ENCODE peak calls at places on chromosomes 2 and 18, in eight cellular contexts. O, P, J, X, R, B, Y and V are unnamed samples.

GRCh38 chr2:121110924-121111323 is 174.1 kb downstream of the TFCP2L1 start:
- DNase-seq in O (no peak), P (no peak), J (no peak), X (no peak), R (no peak), B (no peak), Y (no peak), V (no peak)

GRCh38 chr2:239679755-239680154 is 278.9 kb upstream of the HDAC4 start:
- DNase-seq in O (no peak), P (no peak), J (no peak), X (no peak), R (no peak), B (no peak), Y (no peak), V (no peak)

GRCh38 chr2:101190753-101191516 is 39.8 kb upstream of the TBC1D8 start:
- DNase-seq in O (peak), P (no peak), J (no peak), X (no peak), R (no peak), B (no peak), Y (no peak), V (no peak)

GRCh38 chr2:217798191-217798590 is 204.6 kb downstream of the TNS1 start:
- DNase-seq in O (no peak), P (no peak), J (no peak), X (no peak), R (no peak), B (no peak), Y (no peak), V (no peak)

GRCh38 chr2:127611076-127611925 is 34.7 kb upstream of the GPR17 start:
- DNase-seq in O (no peak), P (no peak), J (peak), X (no peak), R (peak), B (no peak), Y (no peak), V (peak)

GRCh38 chr2:29450823-29451222 is 335.6 kb downstream of the CLIP4 start:
- DNase-seq in O (no peak), P (no peak), J (no peak), X (no peak), R (no peak), B (no peak), Y (no peak), V (no peak)

GRCh38 chr2:122023059-122023879 is 267.8 kb downstream of the TSN start:
- DNase-seq in O (no peak), P (peak), J (no peak), X (no peak), R (no peak), B (no peak), Y (no peak), V (no peak)

GRCh38 chr2:119545754-119546445 is 1.7 kb downstream of the CFAP221 start:
- DNase-seq in O (no peak), P (peak), J (no peak), X (no peak), R (no peak), B (no peak), Y (no peak), V (no peak)

GRCh38 chr2:47950340-47951280 is 44.3 kb upstream of the FBXO11 start:
- DNase-seq in O (no peak), P (no peak), J (no peak), X (no peak), R (no peak), B (peak), Y (no peak), V (no peak)

GRCh38 chr2:105888625-105889024 is 143.9 kb downstream of the NCK2 start:
- DNase-seq in O (peak), P (no peak), J (no peak), X (no peak), R (no peak), B (no peak), Y (no peak), V (no peak)

GRCh38 chr2:57182941-57183340 is 863.7 kb upstream of the VRK2 start:
- DNase-seq in O (no peak), P (peak), J (no peak), X (no peak), R (no peak), B (no peak), Y (no peak), V (no peak)

GRCh38 chr2:59025157-59025757 is 784.1 kb upstream of the FANCL start:
- DNase-seq in O (peak), P (peak), J (no peak), X (peak), R (peak), B (no peak), Y (no peak), V (peak)

DNA sequence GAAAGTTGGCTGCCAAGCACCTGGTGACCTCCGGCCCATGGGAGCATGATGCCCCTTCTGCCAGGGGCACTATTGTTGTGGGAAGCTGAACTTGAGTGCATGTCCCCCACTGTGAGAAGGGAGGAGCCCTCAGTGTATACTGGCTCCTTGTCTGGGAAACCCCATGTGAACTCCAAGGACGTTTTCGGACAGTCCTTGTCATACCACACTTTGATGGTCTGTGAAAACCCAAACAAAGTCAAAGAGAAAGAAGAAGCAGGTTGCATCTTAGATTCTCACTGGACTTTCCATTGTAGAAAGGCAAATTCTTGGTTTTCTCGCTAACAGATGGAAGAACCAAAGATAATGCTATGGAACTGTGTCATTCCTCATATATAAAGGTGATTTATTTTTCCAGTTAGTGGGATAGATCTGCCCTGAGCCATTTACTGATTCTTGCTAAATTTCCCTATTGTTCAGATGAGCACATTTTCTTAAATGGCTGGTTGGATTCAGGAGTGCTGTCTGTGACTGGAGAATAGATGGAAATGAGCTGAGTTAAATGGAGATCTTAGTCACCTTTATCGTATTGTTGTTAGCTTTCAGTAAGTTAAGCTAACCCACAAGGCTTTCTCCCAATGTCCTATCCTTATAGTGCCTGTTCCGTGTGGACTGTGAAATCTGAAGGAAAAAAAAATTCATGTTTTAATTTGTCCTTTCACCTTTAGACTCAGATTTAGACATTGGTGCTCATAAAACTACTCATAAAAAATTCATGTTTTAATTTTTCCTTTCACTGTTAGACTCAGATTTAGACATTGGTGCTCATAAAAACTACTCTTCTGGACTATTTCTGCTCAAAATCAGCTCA is 166.6 kb downstream of the ACTR3 start:
- DNase-seq in O (no peak), P (no peak), J (no peak), X (peak), R (no peak), B (no peak), Y (no peak), V (no peak)
- TF ChIP-seq CTCF in O (no peak), P (no peak), J (no peak), X (no peak), R (no peak), B (no peak), Y (no peak), V (no peak)

GRCh38 chr2:167964650-167965404 is 282.6 kb downstream of the STK39 start:
- DNase-seq in O (no peak), P (peak), J (no peak), X (peak), R (no peak), B (peak), Y (no peak), V (no peak)
- TF ChIP-seq CTCF in O (no peak), P (peak), J (no peak), X (no peak), R (no peak), B (peak), Y (no peak), V (no peak)

GRCh38 chr2:186780701-186781316 is 68.2 kb downstream of the ZSWIM2 start:
- DNase-seq in O (no peak), P (peak), J (no peak), X (peak), R (no peak), B (peak), Y (no peak), V (no peak)
- TF ChIP-seq CTCF in O (no peak), P (peak), J (no peak), X (peak), R (no peak), B (no peak), Y (peak), V (no peak)

GRCh38 chr2:96596596-96596995 is 41.5 kb downstream of the KANSL3 start:
- DNase-seq in O (no peak), P (no peak), J (no peak), X (no peak), R (no peak), B (no peak), Y (no peak), V (no peak)

GRCh38 chr2:96599941-96600340 is 38.2 kb downstream of the KANSL3 start:
- DNase-seq in O (no peak), P (no peak), J (no peak), X (no peak), R (no peak), B (no peak), Y (no peak), V (no peak)

GRCh38 chr2:96604104-96604503 is 34.0 kb downstream of the KANSL3 start:
- DNase-seq in O (no peak), P (no peak), J (no peak), X (no peak), R (no peak), B (no peak), Y (no peak), V (no peak)

GRCh38 chr2:96601382-96602292 is 36.5 kb downstream of the KANSL3 start:
- DNase-seq in O (no peak), P (no peak), J (no peak), X (peak), R (no peak), B (no peak), Y (no peak), V (no peak)

DNA sequence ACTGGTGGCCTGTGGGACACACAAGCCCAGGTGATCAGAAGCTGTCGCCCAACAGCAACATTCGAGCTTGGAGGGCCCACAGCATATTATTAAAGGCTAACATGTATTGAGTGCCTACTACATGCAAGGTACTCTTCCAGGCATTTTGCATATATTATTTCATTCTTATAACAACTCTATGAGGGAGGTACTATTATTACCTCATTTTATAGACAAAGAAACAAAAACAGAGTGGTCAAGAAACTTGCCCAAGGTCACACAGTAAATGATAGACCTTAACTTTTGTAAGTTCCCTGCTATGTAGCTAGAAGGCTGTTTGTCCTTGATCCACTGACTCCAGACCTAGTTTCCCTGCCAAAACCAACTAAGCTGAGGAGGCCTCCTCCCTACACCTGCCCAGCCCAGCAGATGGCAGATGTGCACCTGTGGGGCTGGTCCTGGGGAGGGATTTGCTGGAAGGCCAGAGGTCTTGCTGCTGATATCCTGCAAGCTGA is 35.7 kb downstream of the KANSL3 start:
- DNase-seq in O (no peak), P (no peak), J (no peak), X (no peak), R (no peak), B (no peak), Y (no peak), V (no peak)
- TF ChIP-seq CTCF in O (no peak), P (no peak), J (no peak), X (no peak), R (no peak), B (no peak), Y (no peak), V (no peak)

DNA sequence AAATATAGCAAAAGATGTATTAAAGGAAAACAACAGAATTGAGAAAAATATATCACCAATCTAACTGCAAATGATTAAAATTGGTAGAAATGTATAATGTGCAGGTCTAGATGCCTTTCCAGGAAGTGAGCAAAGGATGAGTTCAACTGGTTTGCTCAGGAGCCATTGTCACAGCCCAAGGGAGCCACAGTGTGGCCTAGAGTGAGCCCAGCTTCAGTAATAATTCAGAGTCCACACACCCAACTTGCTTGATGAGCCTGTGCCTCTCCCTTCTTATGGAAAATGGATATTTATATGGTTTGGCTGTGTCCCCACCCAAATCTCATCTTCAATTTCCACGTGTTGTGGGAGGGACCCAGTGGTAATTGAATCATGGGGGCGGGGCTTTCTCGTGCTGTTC is 92.2 kb upstream of the ASAP2 start:
- DNase-seq in O (no peak), P (no peak), J (no peak), X (no peak), R (peak), B (no peak), Y (no peak), V (no peak)
- TF ChIP-seq CTCF in O (no peak), P (no peak), J (no peak), X (no peak), R (no peak), B (no peak), Y (peak), V (no peak)

DNA sequence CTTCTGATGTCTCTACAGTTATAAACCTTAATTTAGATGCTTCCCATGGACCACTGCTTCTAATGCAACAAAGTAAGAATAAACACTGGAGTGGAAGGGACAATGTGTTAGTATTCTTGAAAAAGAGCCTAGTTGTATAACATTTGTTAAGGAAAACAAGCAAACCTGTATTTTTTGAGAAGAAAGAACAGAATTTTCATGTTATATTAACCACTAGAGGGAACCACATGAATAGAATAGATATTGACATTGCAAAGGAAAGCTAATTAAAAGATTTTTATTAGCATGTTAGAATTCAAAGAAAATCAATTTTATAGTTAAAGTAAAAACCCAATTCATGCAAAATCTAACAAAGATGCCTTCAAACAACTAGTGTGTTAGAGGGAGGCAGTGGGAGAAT is 151.2 kb upstream of the BARD1 start:
- DNase-seq in O (no peak), P (peak), J (no peak), X (no peak), R (no peak), B (no peak), Y (peak), V (no peak)
- TF ChIP-seq CTCF in O (no peak), P (peak), J (no peak), X (no peak), R (no peak), B (peak), Y (peak), V (no peak)

DNA sequence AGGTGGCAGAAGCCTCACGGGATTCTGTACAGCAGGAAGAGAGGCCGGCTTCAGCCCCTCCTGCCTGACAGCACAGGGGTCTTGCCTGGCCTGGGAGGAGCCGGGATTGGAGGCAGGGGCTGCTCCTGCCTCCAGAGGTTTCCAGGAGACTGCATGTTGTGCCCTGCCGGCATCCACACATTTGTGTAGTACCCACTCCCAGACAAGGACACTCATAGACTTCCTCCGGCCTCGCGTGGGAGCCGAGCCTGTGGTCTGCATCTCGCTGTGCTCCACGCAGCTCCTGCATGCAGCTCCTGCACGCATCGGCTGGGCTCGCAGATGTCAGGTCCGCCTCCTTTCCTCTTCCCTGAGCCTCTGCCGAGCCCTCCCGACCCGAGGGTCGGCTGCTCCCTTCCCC is 34.7 kb downstream of the TPO start:
- DNase-seq in O (no peak), P (no peak), J (no peak), X (no peak), R (no peak), B (no peak), Y (no peak), V (no peak)
- TF ChIP-seq CTCF in O (no peak), P (no peak), J (no peak), X (no peak), R (no peak), B (no peak), Y (no peak), V (no peak)

GRCh38 chr18:27004056-27004829 is 138.7 kb upstream of the AQP4 start:
- DNase-seq in O (no peak), P (peak), J (no peak), X (no peak), R (no peak), B (no peak), Y (peak), V (no peak)
- TF ChIP-seq CTCF in O (no peak), P (peak), J (no peak), X (peak), R (no peak), B (peak), Y (no peak), V (no peak)

DNA sequence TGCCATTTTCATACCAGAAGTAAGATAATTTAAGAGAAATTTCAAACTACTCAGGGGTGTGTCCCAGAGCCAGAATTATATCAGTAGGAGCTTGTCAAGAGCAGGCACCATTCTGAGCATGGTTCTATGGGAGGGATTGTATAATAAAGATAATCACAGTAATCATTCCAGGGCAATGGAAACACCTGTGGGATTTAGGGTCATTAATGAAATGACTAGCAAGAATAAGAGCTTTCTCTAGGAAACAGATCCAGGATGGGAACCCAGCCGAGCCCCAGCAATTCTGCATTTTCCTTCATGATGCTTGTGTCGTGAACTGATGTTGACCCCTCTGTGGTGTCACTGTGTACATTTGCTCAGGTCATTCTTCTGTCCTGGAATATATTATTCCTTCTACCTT is 687.9 kb upstream of the KLHL29 start:
- DNase-seq in O (no peak), P (no peak), J (no peak), X (no peak), R (no peak), B (no peak), Y (no peak), V (no peak)
- TF ChIP-seq CTCF in O (no peak), P (no peak), J (no peak), X (no peak), R (no peak), B (no peak), Y (no peak), V (no peak)